ENCODE peak calls at places on chromosomes 6 and 20, in five cellular contexts. I is sigmoid colon, C is lower leg skin, V is A549, D is lung. S is an unnamed sample.

GRCh38 chr20:17233621-17234020 is 6.8 kb downstream of the PCSK2 start:
- DNase-seq in I (no peak), C (no peak), V (no peak), D (no peak), S (no peak)

GRCh38 chr20:32966382-32966781 is 37.9 kb downstream of the SUN5 start:
- DNase-seq in I (peak; percentile 40), C (peak; percentile 4), V (no peak), D (no peak), S (no peak)

GRCh38 chr20:51221791-51222408 is 199.0 kb upstream of the KCNG1 start:
- DNase-seq in I (no peak), C (no peak), V (no peak), D (peak; percentile 49), S (peak; percentile 83)

GRCh38 chr6:31203345-31203979 is 33.0 kb upstream of the POU5F1 start:
- DNase-seq in I (no peak), C (no peak), V (peak; percentile 51), D (no peak), S (no peak)

GRCh38 chr6:25473447-25473846 is 178.6 kb upstream of the SCGN start:
- DNase-seq in I (no peak), C (no peak), V (no peak), D (no peak), S (no peak)

GRCh38 chr6:130715058-130715457 is 112.1 kb upstream of the SMLR1 start:
- DNase-seq in I (no peak), C (no peak), V (no peak), D (no peak), S (no peak)

GRCh38 chr6:40779399-40779798 is 192.2 kb upstream of the LRFN2 start:
- DNase-seq in I (no peak), C (no peak), V (no peak), D (no peak), S (peak; percentile 79)

GRCh38 chr6:139308284-139308916 is 16.6 kb upstream of the TXLNB start:
- DNase-seq in I (no peak), C (no peak), V (no peak), D (no peak), S (no peak)

GRCh38 chr6:124590001-124590400 is 372.2 kb upstream of the RNF217 start:
- DNase-seq in I (no peak), C (no peak), V (no peak), D (no peak), S (no peak)

GRCh38 chr20:35662541-35662940 is 2.2 kb downstream of the CPNE1 start:
- DNase-seq in I (no peak), C (no peak), V (no peak), D (no peak), S (no peak)

GRCh38 chr6:146146836-146147235 is 118.0 kb downstream of the GRM1 start:
- DNase-seq in I (no peak), C (no peak), V (no peak), D (no peak), S (no peak)

GRCh38 chr6:32854376-32855178 is 585 bp downstream of the PSMB9 start:
- DNase-seq in I (peak; percentile 81), C (no peak), V (no peak), D (peak; percentile 48), S (peak; percentile 25)
- H3K4me3 ChIP-seq in I (peak overlapping the region; percentile 82), C (peak overlapping the region; percentile 90), V (peak overlapping the region; percentile 61), D (peak overlapping the region; percentile 92), S (peak overlapping the region; percentile 89)

GRCh38 chr20:44089987-44090674 is 96.9 kb downstream of the JPH2 start:
- DNase-seq in I (peak; percentile 35), C (no peak), V (peak; percentile 71), D (peak; percentile 55), S (peak; percentile 55)

GRCh38 chr20:44091026-44091425 is 96.0 kb downstream of the JPH2 start:
- DNase-seq in I (peak; percentile 43), C (no peak), V (no peak), D (no peak), S (no peak)

GRCh38 chr20:44095831-44096230 is 91.2 kb downstream of the JPH2 start:
- DNase-seq in I (no peak), C (no peak), V (no peak), D (no peak), S (no peak)

GRCh38 chr20:44093249-44093582 is 93.8 kb downstream of the JPH2 start:
- DNase-seq in I (no peak), C (no peak), V (no peak), D (no peak), S (no peak)

GRCh38 chr20:44092551-44093248 is 94.3 kb downstream of the JPH2 start:
- DNase-seq in I (peak; percentile 32), C (no peak), V (peak; percentile 60), D (no peak), S (peak; percentile 54)
- TF ChIP-seq CTCF in I (no peak), C (no peak), V (peak; percentile 66), D (no peak), S (peak; percentile 67)

GRCh38 chr6:113875470-113875869 is 18.3 kb downstream of the MARCKS start:
- DNase-seq in I (no peak), C (no peak), V (no peak), D (no peak), S (peak; percentile 58)

GRCh38 chr6:113873043-113873667 is 16.0 kb downstream of the MARCKS start:
- DNase-seq in I (peak; percentile 73), C (peak; percentile 20), V (peak; percentile 67), D (peak; percentile 40), S (no peak)

GRCh38 chr6:113876654-113877053 is 19.5 kb downstream of the MARCKS start:
- DNase-seq in I (no peak), C (no peak), V (peak; percentile 13), D (no peak), S (no peak)

GRCh38 chr6:113870917-113871316 is 13.8 kb downstream of the MARCKS start:
- DNase-seq in I (no peak), C (no peak), V (no peak), D (no peak), S (no peak)

DNA sequence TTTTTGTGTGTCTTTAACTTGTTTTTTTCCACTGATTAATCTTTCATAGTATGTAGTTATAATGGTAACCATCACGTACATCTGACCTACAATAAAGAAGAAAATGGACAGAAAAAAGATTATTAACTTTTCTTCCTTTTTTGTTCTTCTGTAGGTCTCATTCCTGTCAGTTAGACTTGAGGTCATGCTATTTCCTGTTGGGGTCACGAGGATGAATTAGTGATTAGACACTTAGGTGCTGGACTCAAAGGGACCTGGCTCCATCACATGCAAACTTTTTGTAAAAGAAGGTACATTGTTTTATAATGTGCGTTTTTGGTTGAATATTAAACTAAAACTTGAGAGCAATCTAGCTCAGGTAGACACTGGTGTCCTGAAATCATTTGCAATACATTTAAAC is 14.8 kb downstream of the MARCKS start:
- DNase-seq in I (no peak), C (no peak), V (no peak), D (no peak), S (no peak)
- H3K4me3 ChIP-seq in I (no peak overlapping the region), C (no peak overlapping the region), V (no peak overlapping the region), D (no peak overlapping the region), S (no peak overlapping the region)

DNA sequence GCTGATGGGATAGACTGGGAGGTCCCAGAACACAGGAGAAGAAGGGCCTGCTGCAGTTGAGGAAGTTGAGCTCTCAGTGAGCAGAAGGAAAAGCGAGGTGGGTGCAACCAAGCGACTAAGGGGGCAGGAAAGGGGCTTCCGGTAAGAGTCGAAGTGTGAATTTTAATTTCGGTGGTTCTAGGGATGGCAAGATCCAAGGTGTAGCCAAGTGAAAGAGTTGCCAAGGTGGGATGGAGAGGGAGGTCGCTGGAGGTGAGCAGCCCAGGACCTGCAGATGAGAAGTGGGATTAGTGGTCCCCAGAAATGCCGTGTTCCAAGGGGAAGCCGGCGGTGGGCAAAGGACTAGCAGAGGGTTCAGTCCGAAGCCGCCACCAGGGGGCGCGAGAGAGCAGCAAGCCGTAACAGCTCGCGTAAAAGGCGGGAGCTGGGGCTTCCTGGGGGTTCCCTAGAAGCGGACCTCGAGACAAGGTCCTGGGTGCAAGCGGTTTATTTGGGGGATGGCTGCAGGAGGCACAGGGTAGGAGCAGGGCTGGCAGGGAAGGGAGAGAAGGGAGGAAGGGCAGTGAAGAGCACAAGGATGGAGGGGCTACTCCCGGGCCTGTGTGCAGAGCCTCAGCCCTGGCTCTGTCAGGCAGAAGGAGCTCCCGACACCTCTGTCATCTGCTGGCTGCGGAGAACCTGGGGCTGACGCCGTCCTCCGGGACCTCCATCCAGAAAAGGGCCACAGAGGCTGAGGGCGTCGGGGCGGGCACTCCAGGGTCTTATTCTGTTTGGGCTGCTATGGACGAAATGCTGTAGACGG is 103.6 kb downstream of the PAX1 start:
- DNase-seq in I (no peak), C (no peak), V (peak; percentile 29), D (no peak), S (no peak)
- TF ChIP-seq CTCF in I (peak; percentile 58), C (no peak), V (peak; percentile 69), D (peak; percentile 22), S (peak; percentile 47)

GRCh38 chr20:25859649-25860530 is 163.2 kb upstream of the ZNF337 start:
- DNase-seq in I (peak; percentile 84), C (peak; percentile 43), V (peak; percentile 53), D (peak; percentile 65), S (peak; percentile 43)

GRCh38 chr20:25863536-25864325 is 167.1 kb upstream of the ZNF337 start:
- DNase-seq in I (no peak), C (no peak), V (no peak), D (no peak), S (no peak)

GRCh38 chr20:25856256-25856884 is 159.7 kb upstream of the ZNF337 start:
- DNase-seq in I (peak; percentile 53), C (no peak), V (no peak), D (no peak), S (no peak)

GRCh38 chr20:25860531-25861150 is 164.0 kb upstream of the ZNF337 start:
- DNase-seq in I (no peak), C (no peak), V (no peak), D (no peak), S (no peak)

DNA sequence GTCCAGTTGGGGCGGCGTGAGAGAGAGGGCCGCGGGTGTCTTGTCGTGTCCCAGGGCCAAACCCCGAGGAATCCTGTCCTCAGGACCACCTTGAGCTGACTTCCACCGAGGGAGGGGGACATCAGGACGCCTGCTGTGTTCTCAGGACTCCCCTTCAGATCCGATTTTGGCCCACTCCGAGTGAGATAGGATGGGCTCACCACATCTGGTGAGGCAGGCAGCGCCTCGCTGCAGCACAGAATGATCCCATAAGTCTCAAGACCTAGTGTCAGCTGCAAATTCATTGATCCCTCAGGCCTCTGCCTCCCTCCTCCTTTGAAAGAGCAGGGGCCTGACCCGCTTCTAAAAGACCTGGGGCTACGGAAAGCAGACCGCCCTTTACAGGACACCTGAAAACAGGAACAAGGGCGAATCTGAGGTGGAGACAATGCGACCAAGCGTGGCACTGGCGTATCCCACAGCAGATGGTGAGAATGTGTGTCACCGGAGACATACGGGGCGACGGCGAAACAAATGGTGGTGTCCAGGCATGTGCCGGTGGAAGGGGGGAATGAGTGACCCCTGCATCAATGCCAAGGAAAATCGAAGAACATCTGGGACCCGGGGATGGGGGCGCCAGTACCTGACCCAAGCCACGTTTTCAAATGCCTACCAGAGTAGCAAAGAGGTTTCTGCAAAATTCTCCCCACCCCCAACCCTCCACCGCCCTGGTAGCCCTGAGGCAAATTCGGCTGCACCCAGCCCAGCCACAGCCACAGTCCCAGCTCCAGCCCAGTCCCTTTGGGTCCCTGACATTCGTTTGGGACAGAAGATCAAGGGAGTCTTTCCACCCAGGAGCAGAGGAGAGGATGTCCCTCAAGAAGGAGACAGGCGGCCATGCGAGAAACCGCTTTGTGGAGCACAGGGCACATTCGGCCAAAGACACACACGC is 162.1 kb upstream of the ZNF337 start:
- DNase-seq in I (peak; percentile 30), C (no peak), V (no peak), D (no peak), S (no peak)
- H3K4me3 ChIP-seq in I (peak overlapping the region; percentile 16), C (no peak overlapping the region), V (peak overlapping the region; percentile 4), D (no peak overlapping the region), S (peak overlapping the region; percentile 39)